ENCODE peak calls at places on chromosomes 13 and 19, in six cellular contexts. C is transverse colon, M is small intestine, O is myocyte, S is SK-MEL-5, T is A673. X is an unnamed sample.

GRCh38 chr19:17564783-17565182 is 9.3 kb downstream of the COLGALT1 start:
- DNase-seq in M (no peak), S (no peak), T (no peak), C (no peak), O (no peak), X (no peak)

GRCh38 chr13:35714096-35714495 is 237.6 kb upstream of the MAB21L1 start:
- DNase-seq in O (no peak), M (no peak), C (no peak), T (no peak), S (peak; percentile 61), X (no peak)

GRCh38 chr13:32261567-32261966 is 53.6 kb downstream of the ZAR1L start:
- DNase-seq in M (no peak), O (peak; percentile 86), S (no peak), T (peak; percentile 79), C (peak; percentile 37), X (peak; percentile 88)

GRCh38 chr13:27972619-27972877 is 3.4 kb upstream of the CDX2 start:
- DNase-seq in M (peak; percentile 63), C (no peak), O (no peak), S (no peak), T (no peak), X (no peak)

GRCh38 chr19:28606269-28607032 is 606.5 kb downstream of the UQCRFS1 start:
- DNase-seq in T (no peak), M (no peak), C (no peak), O (no peak), S (no peak), X (no peak)

GRCh38 chr19:5563008-5563431 is 4.7 kb downstream of the TINCR start:
- DNase-seq in C (no peak), M (no peak), O (no peak), S (no peak), T (no peak), X (no peak)

GRCh38 chr19:1073063-1073955 is 6.3 kb downstream of the ARHGAP45 start:
- DNase-seq in M (no peak), C (no peak), O (no peak), T (no peak), S (no peak), X (no peak)

GRCh38 chr19:37902668-37903067 is 3.7 kb downstream of the WDR87 start:
- DNase-seq in M (peak; percentile 87), T (peak; percentile 76), S (peak; percentile 75), O (peak; percentile 79), C (peak; percentile 89), X (peak; percentile 87)

GRCh38 chr19:41323023-41323422 is 13.1 kb downstream of the CCDC97 start:
- DNase-seq in M (no peak), T (no peak), O (peak; percentile 90), C (no peak), S (no peak), X (peak; percentile 58)

GRCh38 chr13:73467103-73467502 is 408.3 kb downstream of the KLF5 start:
- DNase-seq in S (no peak), O (no peak), T (no peak), M (no peak), C (no peak), X (peak; percentile 8)

GRCh38 chr19:5804516-5805464 is at the start of gene NRTN:
- DNase-seq in O (no peak), T (peak; percentile 61), M (peak; percentile 40), C (peak; percentile 67), S (peak; percentile 29), X (no peak)

GRCh38 chr19:40229484-40229883 is 3.0 kb upstream of the CCNP start:
- DNase-seq in M (no peak), S (no peak), C (no peak), T (no peak), O (peak; percentile 16), X (peak; percentile 80)

GRCh38 chr13:31927219-31927653 is 104.3 kb upstream of the FRY start:
- DNase-seq in S (no peak), M (peak; percentile 74), T (no peak), C (no peak), O (no peak), X (no peak)

GRCh38 chr19:41939861-41940442 is 11.7 kb upstream of the ERFL start:
- DNase-seq in C (peak; percentile 62), O (no peak), M (no peak), S (peak; percentile 19), T (peak; percentile 64), X (peak; percentile 48)

GRCh38 chr13:102250448-102250847 is 151.4 kb downstream of the FGF14 start:
- DNase-seq in S (no peak), C (no peak), O (no peak), M (no peak), T (no peak), X (no peak)

GRCh38 chr13:48838193-48839000 is 137.3 kb upstream of the FNDC3A start:
- DNase-seq in C (no peak), T (no peak), M (no peak), S (no peak), O (no peak), X (no peak)

GRCh38 chr19:41774515-41774980 is 19.2 kb downstream of the CEACAM6 start:
- DNase-seq in T (no peak), S (no peak), C (peak; percentile 84), M (peak; percentile 99), O (no peak), X (no peak)

GRCh38 chr19:48351341-48351752 is 12.4 kb downstream of the TMEM143 start:
- DNase-seq in M (peak; percentile 76), T (peak; percentile 76), O (peak; percentile 33), C (peak; percentile 87), S (peak; percentile 76), X (peak; percentile 63)

GRCh38 chr13:100090861-100091260 is 2.0 kb downstream of the PCCA start:
- DNase-seq in S (no peak), O (no peak), C (no peak), M (no peak), T (no peak), X (no peak)

GRCh38 chr13:112726018-112726767 is 36.4 kb downstream of the ATP11A start:
- DNase-seq in T (no peak), S (no peak), C (no peak), M (no peak), O (no peak), X (no peak)

GRCh38 chr13:101545521-101545920 is 93.0 kb downstream of the ITGBL1 start:
- DNase-seq in T (no peak), O (peak; percentile 47), M (no peak), S (peak; percentile 11), C (no peak), X (peak; percentile 46)

GRCh38 chr13:101455863-101456262 is 3.4 kb downstream of the ITGBL1 start:
- DNase-seq in C (no peak), O (peak; percentile 84), S (no peak), T (no peak), M (no peak), X (peak; percentile 95)

GRCh38 chr13:37868691-37869505 is 674 bp downstream of the TRPC4 start:
- DNase-seq in S (no peak), O (peak; percentile 34), M (peak; percentile 4), C (no peak), T (peak; percentile 72), X (peak; percentile 54)

GRCh38 chr19:29967623-29968022 is 25.6 kb downstream of the URI1 start:
- DNase-seq in S (peak; percentile 57), T (peak; percentile 59), O (peak; percentile 29), M (no peak), C (no peak), X (peak; percentile 78)

GRCh38 chr19:5059767-5060166 is 90.9 kb downstream of the KDM4B start:
- DNase-seq in M (no peak), T (no peak), O (no peak), S (no peak), C (no peak), X (no peak)

GRCh38 chr13:94246495-94246894 is 233.0 kb downstream of the DCT start:
- DNase-seq in C (no peak), T (no peak), S (no peak), O (no peak), M (no peak), X (no peak)

GRCh38 chr13:93290503-93290902 is 63.9 kb downstream of the GPC6 start:
- DNase-seq in M (no peak), C (no peak), O (no peak), S (no peak), T (peak; percentile 82), X (peak; percentile 38)

GRCh38 chr13:112056739-112057433 is 10.1 kb upstream of the SOX1 start:
- DNase-seq in M (no peak), C (no peak), T (peak; percentile 50), O (no peak), S (no peak), X (no peak)

GRCh38 chr19:42293539-42293938 is 8.4 kb upstream of the PRR19 start:
- DNase-seq in C (no peak), M (no peak), O (no peak), S (no peak), T (no peak), X (no peak)

GRCh38 chr19:32874605-32875004 is 5.0 kb upstream of the SLC7A9 start:
- DNase-seq in M (no peak), T (no peak), S (no peak), O (no peak), C (no peak), X (no peak)

GRCh38 chr19:40157059-40157458 is 34.2 kb upstream of the MAP3K10 start:
- DNase-seq in O (no peak), M (no peak), S (no peak), C (no peak), T (no peak), X (no peak)

GRCh38 chr13:40271931-40272775 is 394.3 kb downstream of the FOXO1 start:
- DNase-seq in S (no peak), M (no peak), C (peak; percentile 38), O (peak; percentile 60), T (peak; percentile 71), X (peak; percentile 82)